ENCODE peak calls at places on chromosome 16, in six cellular contexts. One of them, this sample, is unnamed.

GRCh38 chr16:85399583-85400284 is 213.4 kb upstream of the GSE1 start:
- DNase-seq in fibroblast of pulmonary artery: no peak
- DNase-seq in psoas muscle: no peak
- DNase-seq in osteoblast: no peak
- DNase-seq in tibial nerve: no peak
- DNase-seq in astrocyte of the spinal cord: no peak
- DNase-seq in this sample: no peak

GRCh38 chr16:78931267-78932060 is 669.1 kb downstream of the MAF start:
- DNase-seq in fibroblast of pulmonary artery: no peak
- DNase-seq in psoas muscle: no peak
- DNase-seq in osteoblast: no peak
- DNase-seq in tibial nerve: no peak
- DNase-seq in astrocyte of the spinal cord: no peak
- DNase-seq in this sample: no peak

GRCh38 chr16:88356727-88357199 is 26.0 kb upstream of the ZNF469 start:
- DNase-seq in fibroblast of pulmonary artery: no peak
- DNase-seq in psoas muscle: peak; percentile 11
- DNase-seq in osteoblast: peak; percentile 79
- DNase-seq in tibial nerve: no peak
- DNase-seq in astrocyte of the spinal cord: no peak
- DNase-seq in this sample: no peak

GRCh38 chr16:23424292-23424958 is 28.6 kb downstream of the COG7 start:
- DNase-seq in fibroblast of pulmonary artery: no peak
- DNase-seq in psoas muscle: no peak
- DNase-seq in osteoblast: no peak
- DNase-seq in tibial nerve: no peak
- DNase-seq in astrocyte of the spinal cord: no peak
- DNase-seq in this sample: no peak

GRCh38 chr16:28990375-28991040 is 5.7 kb downstream of the LAT start:
- DNase-seq in fibroblast of pulmonary artery: no peak
- DNase-seq in psoas muscle: no peak
- DNase-seq in osteoblast: peak; percentile 39
- DNase-seq in tibial nerve: no peak
- DNase-seq in astrocyte of the spinal cord: no peak
- DNase-seq in this sample: no peak

GRCh38 chr16:67030221-67030962 is 1.4 kb downstream of the CBFB start:
- DNase-seq in fibroblast of pulmonary artery: no peak
- DNase-seq in psoas muscle: no peak
- DNase-seq in osteoblast: no peak
- DNase-seq in tibial nerve: no peak
- DNase-seq in astrocyte of the spinal cord: no peak
- DNase-seq in this sample: no peak

GRCh38 chr16:46801428-46802049 is 29.4 kb downstream of the C16orf87 start:
- DNase-seq in fibroblast of pulmonary artery: peak; percentile 46
- DNase-seq in psoas muscle: no peak
- DNase-seq in osteoblast: peak; percentile 39
- DNase-seq in tibial nerve: no peak
- DNase-seq in astrocyte of the spinal cord: peak; percentile 41
- DNase-seq in this sample: peak; percentile 27

GRCh38 chr16:46907061-46907774 is 23.1 kb downstream of the GPT2 start:
- DNase-seq in fibroblast of pulmonary artery: no peak
- DNase-seq in psoas muscle: no peak
- DNase-seq in osteoblast: no peak
- DNase-seq in tibial nerve: no peak
- DNase-seq in astrocyte of the spinal cord: no peak
- DNase-seq in this sample: no peak

GRCh38 chr16:50215680-50216079 is 50.7 kb upstream of the ADCY7 start:
- DNase-seq in fibroblast of pulmonary artery: no peak
- DNase-seq in psoas muscle: no peak
- DNase-seq in osteoblast: no peak
- DNase-seq in tibial nerve: no peak
- DNase-seq in astrocyte of the spinal cord: no peak
- DNase-seq in this sample: no peak

DNA sequence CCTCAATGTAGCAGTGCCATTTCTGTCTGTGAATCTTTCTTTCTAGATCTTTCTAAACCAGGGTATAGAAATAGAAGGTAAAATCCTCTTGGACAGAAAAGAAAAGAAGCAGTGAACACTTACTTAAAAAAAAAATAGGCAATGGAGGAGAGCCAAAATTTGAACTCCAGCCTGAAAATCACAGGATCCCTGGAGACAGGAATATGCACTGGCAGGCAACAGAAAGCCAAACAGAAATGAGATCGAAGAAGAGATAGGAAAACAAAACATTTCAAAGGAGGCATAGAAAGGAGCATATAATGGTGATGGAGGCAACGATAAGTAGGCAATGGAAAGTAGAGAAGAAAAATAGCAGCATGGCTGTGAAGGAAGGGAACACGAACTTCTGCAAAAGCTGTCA is 253.7 kb upstream of the HSBP1 start:
- DNase-seq in fibroblast of pulmonary artery: no peak
- DNase-seq in psoas muscle: no peak
- DNase-seq in osteoblast: peak; percentile 35
- DNase-seq in tibial nerve: no peak
- DNase-seq in astrocyte of the spinal cord: no peak
- DNase-seq in this sample: no peak
- H3K4me3 ChIP-seq in fibroblast of pulmonary artery: no peak overlapping the region
- H3K4me3 ChIP-seq in psoas muscle: no peak overlapping the region
- H3K4me3 ChIP-seq in osteoblast: no peak overlapping the region
- H3K4me3 ChIP-seq in tibial nerve: no peak overlapping the region
- H3K4me3 ChIP-seq in astrocyte of the spinal cord: no peak overlapping the region
- H3K4me3 ChIP-seq in this sample: no peak overlapping the region

DNA sequence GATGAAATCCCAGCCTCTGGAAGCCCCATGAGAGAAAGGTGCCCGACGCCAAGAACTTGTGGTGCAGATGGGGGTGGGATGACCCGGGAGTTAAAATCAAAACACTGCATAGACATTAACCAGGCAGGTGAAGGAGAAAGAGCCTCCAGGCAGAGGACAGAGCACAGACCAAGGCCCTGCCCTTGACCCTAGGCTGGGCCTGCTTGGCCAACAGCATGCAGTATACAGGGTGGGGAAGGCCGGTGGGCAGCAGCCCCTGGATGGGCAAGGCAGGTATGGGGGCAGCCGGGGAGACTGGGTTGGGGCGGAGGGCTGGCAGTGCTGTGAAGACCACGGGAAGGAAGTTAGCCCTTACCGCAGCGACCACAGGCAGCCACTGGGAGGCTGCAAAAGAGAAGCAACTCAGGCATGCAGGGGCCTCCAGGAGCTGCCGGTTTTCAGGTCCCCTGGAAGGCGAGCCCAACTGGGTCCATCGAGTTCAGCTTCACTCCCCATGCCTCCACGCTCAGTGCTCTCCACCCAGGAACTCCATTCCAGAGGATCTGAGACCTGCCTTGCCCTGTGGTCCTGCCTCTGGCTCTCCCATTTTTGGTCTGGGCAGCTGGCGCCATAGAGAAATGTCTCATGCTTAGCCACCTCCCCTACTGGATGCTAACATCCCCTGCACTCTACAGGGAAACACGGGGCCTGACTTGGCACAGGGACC is 81.2 kb downstream of the C16orf95 start:
- DNase-seq in fibroblast of pulmonary artery: no peak
- DNase-seq in psoas muscle: no peak
- DNase-seq in osteoblast: no peak
- DNase-seq in tibial nerve: no peak
- DNase-seq in astrocyte of the spinal cord: no peak
- DNase-seq in this sample: no peak
- H3K4me3 ChIP-seq in fibroblast of pulmonary artery: no peak overlapping the region
- H3K4me3 ChIP-seq in psoas muscle: no peak overlapping the region
- H3K4me3 ChIP-seq in osteoblast: no peak overlapping the region
- H3K4me3 ChIP-seq in tibial nerve: no peak overlapping the region
- H3K4me3 ChIP-seq in astrocyte of the spinal cord: no peak overlapping the region
- H3K4me3 ChIP-seq in this sample: no peak overlapping the region

GRCh38 chr16:11254913-11255736 is 879 bp downstream of the SOCS1 start:
- DNase-seq in fibroblast of pulmonary artery: peak; percentile 52
- DNase-seq in psoas muscle: peak; percentile 37
- DNase-seq in osteoblast: peak; percentile 93
- DNase-seq in tibial nerve: no peak
- DNase-seq in astrocyte of the spinal cord: peak; percentile 48
- DNase-seq in this sample: peak; percentile 53
- H3K4me3 ChIP-seq in fibroblast of pulmonary artery: peak overlapping the region; percentile 80
- H3K4me3 ChIP-seq in psoas muscle: peak overlapping the region; percentile 96
- H3K4me3 ChIP-seq in osteoblast: peak overlapping the region; percentile 92
- H3K4me3 ChIP-seq in tibial nerve: peak overlapping the region; percentile 51
- H3K4me3 ChIP-seq in astrocyte of the spinal cord: peak overlapping the region; percentile 56
- H3K4me3 ChIP-seq in this sample: peak overlapping the region; percentile 76

GRCh38 chr16:31329671-31330552 is 25.1 kb upstream of the ITGAX start:
- DNase-seq in fibroblast of pulmonary artery: no peak
- DNase-seq in psoas muscle: no peak
- DNase-seq in osteoblast: peak; percentile 84
- DNase-seq in tibial nerve: no peak
- DNase-seq in astrocyte of the spinal cord: no peak
- DNase-seq in this sample: no peak

GRCh38 chr16:31332544-31332943 is 22.4 kb upstream of the ITGAX start:
- DNase-seq in fibroblast of pulmonary artery: no peak
- DNase-seq in psoas muscle: no peak
- DNase-seq in osteoblast: no peak
- DNase-seq in tibial nerve: no peak
- DNase-seq in astrocyte of the spinal cord: no peak
- DNase-seq in this sample: no peak

GRCh38 chr16:31331141-31331764 is 23.7 kb upstream of the ITGAX start:
- DNase-seq in fibroblast of pulmonary artery: no peak
- DNase-seq in psoas muscle: no peak
- DNase-seq in osteoblast: peak; percentile 66
- DNase-seq in tibial nerve: no peak
- DNase-seq in astrocyte of the spinal cord: no peak
- DNase-seq in this sample: no peak

GRCh38 chr16:31331807-31332301 is 23.1 kb upstream of the ITGAX start:
- DNase-seq in fibroblast of pulmonary artery: no peak
- DNase-seq in psoas muscle: no peak
- DNase-seq in osteoblast: no peak
- DNase-seq in tibial nerve: no peak
- DNase-seq in astrocyte of the spinal cord: no peak
- DNase-seq in this sample: no peak

GRCh38 chr16:31330553-31330890 is 24.5 kb upstream of the ITGAX start:
- DNase-seq in fibroblast of pulmonary artery: no peak
- DNase-seq in psoas muscle: no peak
- DNase-seq in osteoblast: no peak
- DNase-seq in tibial nerve: no peak
- DNase-seq in astrocyte of the spinal cord: no peak
- DNase-seq in this sample: no peak
- H3K4me3 ChIP-seq in fibroblast of pulmonary artery: no peak overlapping the region
- H3K4me3 ChIP-seq in psoas muscle: no peak overlapping the region
- H3K4me3 ChIP-seq in osteoblast: no peak overlapping the region
- H3K4me3 ChIP-seq in tibial nerve: no peak overlapping the region
- H3K4me3 ChIP-seq in astrocyte of the spinal cord: no peak overlapping the region
- H3K4me3 ChIP-seq in this sample: no peak overlapping the region

DNA sequence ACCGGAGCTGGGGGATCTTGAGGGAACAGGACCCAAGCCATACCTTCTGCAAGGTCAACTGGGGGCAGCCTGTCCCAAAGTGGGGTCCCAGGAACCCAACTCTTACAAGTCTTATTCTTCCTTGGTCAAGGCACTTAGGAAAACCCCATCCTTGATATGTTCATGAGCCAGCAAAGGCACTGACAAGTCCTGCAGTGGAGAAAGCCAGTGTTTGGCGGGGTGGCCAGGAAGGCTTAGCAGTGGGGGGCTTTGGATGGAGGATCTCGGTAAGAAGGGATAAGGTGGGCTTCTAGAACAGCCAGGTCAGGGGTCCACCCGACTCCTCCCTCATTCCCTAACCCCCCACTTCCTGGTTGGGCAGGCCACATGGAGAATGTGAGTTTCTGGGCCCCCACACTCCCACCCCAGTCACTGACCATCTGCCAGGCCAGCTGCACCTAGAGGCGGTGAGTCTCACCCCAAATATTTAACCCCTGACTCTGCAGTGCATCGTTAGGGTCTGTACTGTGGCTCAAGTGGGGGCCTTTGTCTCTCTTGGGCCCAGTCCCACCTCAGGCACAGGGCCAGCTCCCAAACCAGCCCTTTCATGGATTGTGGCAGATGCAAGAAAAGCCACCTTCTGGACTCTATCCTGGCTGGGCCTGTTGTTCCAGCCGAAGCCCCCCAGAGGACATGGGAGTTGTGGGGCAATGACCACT is 22.3 kb downstream of the PPL start:
- DNase-seq in fibroblast of pulmonary artery: no peak
- DNase-seq in psoas muscle: no peak
- DNase-seq in osteoblast: peak; percentile 47
- DNase-seq in tibial nerve: no peak
- DNase-seq in astrocyte of the spinal cord: no peak
- DNase-seq in this sample: no peak
- H3K4me3 ChIP-seq in fibroblast of pulmonary artery: no peak overlapping the region
- H3K4me3 ChIP-seq in psoas muscle: no peak overlapping the region
- H3K4me3 ChIP-seq in osteoblast: no peak overlapping the region
- H3K4me3 ChIP-seq in tibial nerve: no peak overlapping the region
- H3K4me3 ChIP-seq in astrocyte of the spinal cord: no peak overlapping the region
- H3K4me3 ChIP-seq in this sample: no peak overlapping the region

DNA sequence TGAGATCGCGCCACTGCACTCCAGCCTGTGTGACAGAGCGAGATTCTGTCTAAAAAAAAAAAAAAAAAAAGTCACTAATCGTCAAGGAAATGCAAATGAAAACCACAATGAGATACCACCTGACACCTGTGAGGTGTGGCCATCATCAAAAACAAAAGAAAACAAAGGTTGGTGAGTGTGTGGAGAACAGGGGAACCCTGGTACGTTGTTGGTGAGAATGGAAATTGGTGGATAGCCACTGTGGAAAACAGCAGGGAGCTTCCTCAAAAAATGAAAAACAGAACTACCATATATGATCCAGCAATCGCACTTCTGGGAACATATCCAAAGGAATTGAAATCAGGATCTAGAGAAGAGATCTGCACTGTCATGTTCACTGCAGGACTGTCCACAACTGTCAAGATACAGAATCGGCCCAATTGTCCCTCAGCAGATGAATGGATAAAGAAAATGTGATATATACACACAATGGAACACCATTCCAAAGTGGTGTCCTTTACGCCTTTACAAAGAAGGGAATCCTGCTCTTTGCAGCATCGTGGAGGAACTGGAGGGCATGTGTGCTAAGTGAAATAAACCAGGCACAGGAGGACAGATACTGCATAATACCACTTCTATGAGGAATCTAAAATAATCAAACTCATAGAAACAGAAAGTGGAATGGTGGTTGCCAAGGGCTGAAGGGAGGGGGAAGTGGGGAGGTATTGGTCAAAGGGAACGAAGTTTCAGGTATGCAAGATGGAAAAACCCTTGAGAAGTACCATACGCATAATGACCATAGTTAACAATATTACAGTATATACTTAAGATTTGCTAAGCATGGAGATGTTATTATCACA is 63.5 kb upstream of the PLCG2 start:
- DNase-seq in fibroblast of pulmonary artery: no peak
- DNase-seq in psoas muscle: no peak
- DNase-seq in osteoblast: no peak
- DNase-seq in tibial nerve: no peak
- DNase-seq in astrocyte of the spinal cord: peak; percentile 19
- DNase-seq in this sample: peak; percentile 61
- H3K4me3 ChIP-seq in fibroblast of pulmonary artery: no peak overlapping the region
- H3K4me3 ChIP-seq in psoas muscle: no peak overlapping the region
- H3K4me3 ChIP-seq in osteoblast: no peak overlapping the region
- H3K4me3 ChIP-seq in tibial nerve: no peak overlapping the region
- H3K4me3 ChIP-seq in astrocyte of the spinal cord: no peak overlapping the region
- H3K4me3 ChIP-seq in this sample: no peak overlapping the region

GRCh38 chr16:73735018-73735417 is 561.6 kb upstream of the PSMD7 start:
- DNase-seq in fibroblast of pulmonary artery: peak; percentile 19
- DNase-seq in psoas muscle: no peak
- DNase-seq in osteoblast: no peak
- DNase-seq in tibial nerve: no peak
- DNase-seq in astrocyte of the spinal cord: peak; percentile 55
- DNase-seq in this sample: peak; percentile 76
- H3K4me3 ChIP-seq in fibroblast of pulmonary artery: no peak overlapping the region
- H3K4me3 ChIP-seq in psoas muscle: no peak overlapping the region
- H3K4me3 ChIP-seq in osteoblast: no peak overlapping the region
- H3K4me3 ChIP-seq in tibial nerve: no peak overlapping the region
- H3K4me3 ChIP-seq in astrocyte of the spinal cord: no peak overlapping the region
- H3K4me3 ChIP-seq in this sample: no peak overlapping the region